ENCODE peak calls at places on chromosomes 6 and 20, in ten cellular contexts. N is ovary, G is substantia nigra, M is GM04504, Z is NCI-H1092, E is cardiac muscle cell, R is Ammon's horn, F is T-cell, K is amygdala, T is EL. V is an unnamed sample.

GRCh38 chr6:31402324-31403282 is 792 bp upstream of the MICA start:
- DNase-seq in M (no peak), N (no peak), T (peak), R (peak), F (peak), K (peak), G (no peak), Z (no peak), E (peak), V (peak)

GRCh38 chr20:8242827-8243764 is 111.0 kb downstream of the PLCB1 start:
- DNase-seq in E (peak), K (no peak), Z (no peak), N (no peak), G (no peak), T (no peak), F (no peak), R (no peak), M (no peak), V (no peak)

GRCh38 chr20:16415079-16415478 is 158.2 kb downstream of the KIF16B start:
- DNase-seq in N (no peak), E (peak), F (no peak), R (no peak), M (no peak), Z (no peak), T (peak), G (no peak), K (no peak), V (no peak)

GRCh38 chr20:57211949-57212889 is 54.2 kb downstream of the BMP7 start:
- DNase-seq in R (peak), T (peak), M (peak), N (peak), E (peak), K (no peak), F (no peak), Z (no peak), G (no peak), V (peak)

GRCh38 chr6:4220619-4221018 is 85.2 kb upstream of the ECI2 start:
- DNase-seq in K (no peak), T (no peak), F (no peak), E (peak), M (peak), N (no peak), G (no peak), Z (no peak), R (no peak), V (no peak)

GRCh38 chr6:20403766-20404640 is 2.3 kb downstream of the E2F3 start:
- DNase-seq in F (peak), M (no peak), R (peak), Z (no peak), E (peak), G (no peak), T (peak), K (peak), N (no peak), V (peak)

GRCh38 chr6:140867336-140867735 is 1265.4 kb upstream of the GJE1 start:
- DNase-seq in G (no peak), Z (no peak), M (no peak), E (no peak), T (no peak), R (no peak), K (no peak), N (no peak), F (no peak), V (no peak)

GRCh38 chr6:48597951-48598350 is 487.0 kb upstream of the PTCHD4 start:
- DNase-seq in Z (no peak), N (no peak), K (no peak), R (no peak), E (peak), F (no peak), M (no peak), T (no peak), G (no peak), V (no peak)

GRCh38 chr20:50885068-50885467 is 46.2 kb downstream of the ADNP start:
- DNase-seq in F (no peak), T (no peak), R (no peak), N (no peak), G (no peak), K (no peak), Z (no peak), M (no peak), E (no peak), V (no peak)

GRCh38 chr6:17703256-17703694 is 3.5 kb downstream of the NUP153 start:
- DNase-seq in F (no peak), E (peak), R (peak), K (no peak), N (peak), G (no peak), T (peak), M (peak), Z (no peak), V (no peak)

GRCh38 chr6:43369174-43370002 is at the start of gene ZNF318:
- DNase-seq in G (peak), M (peak), R (peak), K (peak), F (peak), E (peak), N (peak), T (peak), Z (peak), V (peak)

GRCh38 chr6:117483645-117484016 is 1.2 kb downstream of the DCBLD1 start:
- DNase-seq in M (no peak), T (peak), Z (no peak), R (peak), E (peak), F (no peak), N (no peak), K (no peak), G (no peak), V (no peak)

GRCh38 chr20:58470336-58470978 is 44.7 kb downstream of the APCDD1L start:
- DNase-seq in Z (no peak), K (no peak), F (no peak), R (no peak), E (no peak), N (no peak), M (no peak), G (no peak), T (no peak), V (no peak)

GRCh38 chr6:167550936-167551633 is 226.2 kb downstream of the TTLL2 start:
- DNase-seq in M (no peak), K (peak), N (peak), R (peak), G (no peak), T (no peak), F (no peak), E (peak), Z (peak), V (peak)

GRCh38 chr6:159094444-159095252 is 49.9 kb upstream of the TAGAP start:
- DNase-seq in G (no peak), K (no peak), E (no peak), F (peak), M (no peak), N (no peak), R (no peak), T (no peak), Z (no peak), V (no peak)

GRCh38 chr6:144365176-144365710 is 80.1 kb downstream of the UTRN start:
- DNase-seq in M (no peak), G (no peak), T (no peak), E (no peak), R (no peak), Z (no peak), K (no peak), F (no peak), N (no peak), V (no peak)

GRCh38 chr20:54049156-54049555 is 21.2 kb downstream of the BCAS1 start:
- DNase-seq in K (no peak), R (no peak), G (no peak), M (no peak), F (no peak), N (no peak), E (no peak), Z (no peak), T (no peak), V (no peak)

GRCh38 chr6:56314683-56315523 is 67.5 kb upstream of the COL21A1 start:
- DNase-seq in G (no peak), M (no peak), K (no peak), E (peak), Z (peak), N (no peak), T (peak), R (peak), F (no peak), V (no peak)

GRCh38 chr20:36644713-36645109 is 1.3 kb downstream of the SLA2 start:
- DNase-seq in K (no peak), E (no peak), Z (no peak), M (no peak), F (no peak), T (no peak), G (no peak), R (no peak), N (no peak), V (no peak)

GRCh38 chr20:51318058-51318960 is 224.2 kb downstream of the NFATC2 start:
- DNase-seq in R (no peak), Z (peak), F (peak), M (no peak), T (peak), N (no peak), E (peak), G (no peak), K (no peak), V (peak)

GRCh38 chr20:16491277-16491912 is 81.9 kb downstream of the KIF16B start:
- DNase-seq in N (no peak), M (no peak), Z (no peak), T (peak), G (no peak), K (no peak), F (no peak), R (peak), E (peak), V (no peak)

GRCh38 chr6:109055771-109056235 is 38.8 kb downstream of the SESN1 start:
- DNase-seq in R (no peak), N (no peak), M (peak), G (no peak), K (no peak), F (no peak), E (peak), Z (no peak), T (peak), V (no peak)

GRCh38 chr6:139249387-139249786 is 42.4 kb downstream of the TXLNB start:
- DNase-seq in N (no peak), Z (no peak), M (no peak), T (no peak), F (no peak), E (peak), R (peak), G (no peak), K (no peak), V (no peak)

GRCh38 chr20:49288784-49289696 is 11.2 kb upstream of the ZNFX1 start:
- DNase-seq in N (no peak), F (no peak), T (peak), R (no peak), G (no peak), Z (no peak), K (no peak), E (no peak), M (no peak), V (no peak)

GRCh38 chr6:167968091-167968490 is 29.4 kb upstream of the KIF25 start:
- DNase-seq in N (no peak), G (no peak), R (no peak), Z (no peak), K (no peak), T (peak), E (no peak), M (no peak), F (no peak), V (no peak)

GRCh38 chr6:142756215-142756630 is 188.8 kb downstream of the HIVEP2 start:
- DNase-seq in E (peak), Z (no peak), G (no peak), K (no peak), N (no peak), M (peak), T (peak), F (no peak), R (no peak), V (no peak)

GRCh38 chr6:35973670-35974222 is 50.7 kb downstream of the SLC26A8 start:
- DNase-seq in Z (no peak), N (no peak), G (no peak), R (no peak), F (no peak), K (no peak), E (no peak), T (peak), M (no peak), V (no peak)